ENCODE peak calls at places on chromosomes 11 and 22, in six cellular contexts. B is AG09309, K is mammary epithelial cell, C is endothelial cell, I is thoracic aorta, Q is colonic mucosa. A is an unnamed sample.

GRCh38 chr11:12331239-12331874 is 46.0 kb upstream of the PARVA start:
- DNase-seq in I (peak), Q (peak), B (peak), K (peak), C (peak), A (no peak)

GRCh38 chr11:15493066-15493465 is 378.3 kb downstream of the INSC start:
- DNase-seq in I (no peak), B (no peak), K (peak), Q (no peak), C (no peak), A (no peak)

GRCh38 chr11:74330065-74330858 is 18.8 kb upstream of the P4HA3 start:
- DNase-seq in Q (no peak), C (no peak), K (peak), B (no peak), I (no peak), A (no peak)

GRCh38 chr11:17547051-17547577 is at the start of gene OTOG:
- DNase-seq in B (no peak), Q (no peak), I (no peak), C (no peak), K (no peak), A (no peak)

GRCh38 chr11:121422675-121423074 is 29.4 kb upstream of the SORL1 start:
- DNase-seq in B (no peak), K (no peak), C (no peak), Q (no peak), I (no peak), A (no peak)

GRCh38 chr22:31278643-31279326 is 13.5 kb downstream of the PIK3IP1 start:
- DNase-seq in Q (no peak), B (no peak), C (no peak), K (no peak), I (no peak), A (no peak)

GRCh38 chr11:132734217-132734616 is 798.1 kb downstream of the OPCML start:
- DNase-seq in B (peak), Q (no peak), I (no peak), K (peak), C (no peak), A (no peak)

GRCh38 chr22:42997577-42997976 is 17.4 kb downstream of the PACSIN2 start:
- DNase-seq in C (no peak), I (no peak), Q (no peak), B (no peak), K (no peak), A (no peak)

GRCh38 chr11:123473941-123474668 is 44.0 kb downstream of the GRAMD1B start:
- DNase-seq in B (peak), C (no peak), I (no peak), K (peak), Q (no peak), A (no peak)

GRCh38 chr22:30208631-30209603 is 37.6 kb downstream of the LIF start:
- DNase-seq in I (peak), B (no peak), Q (peak), K (no peak), C (no peak), A (no peak)

GRCh38 chr11:33997473-33998347 is 53.8 kb upstream of the CAPRIN1 start:
- DNase-seq in B (no peak), Q (no peak), I (no peak), C (no peak), K (peak), A (no peak)

GRCh38 chr11:64297722-64298358 is 2.3 kb upstream of the CATSPERZ start:
- DNase-seq in Q (no peak), I (no peak), B (no peak), K (no peak), C (no peak), A (no peak)

GRCh38 chr11:96203567-96204365 is 139.2 kb downstream of the MAML2 start:
- DNase-seq in C (no peak), I (no peak), Q (no peak), B (no peak), K (no peak), A (no peak)

GRCh38 chr11:78542007-78542406 is 32.7 kb downstream of the NARS2 start:
- DNase-seq in C (no peak), I (no peak), B (no peak), K (no peak), Q (no peak), A (no peak)

GRCh38 chr22:48090332-48090672 is 1327.9 kb downstream of the TBC1D22A start:
- DNase-seq in B (no peak), K (no peak), I (no peak), C (no peak), Q (no peak), A (no peak)

GRCh38 chr22:25098445-25099081 is 101.1 kb upstream of the CRYBB3 start:
- DNase-seq in I (no peak), B (no peak), C (no peak), Q (no peak), K (no peak), A (no peak)

GRCh38 chr11:14678350-14678749 is 34.7 kb downstream of the PDE3B start:
- DNase-seq in B (no peak), C (no peak), K (no peak), I (no peak), Q (no peak), A (no peak)

GRCh38 chr11:3164138-3164539 is 971 bp downstream of the OSBPL5 start:
- DNase-seq in Q (no peak), K (no peak), C (no peak), B (no peak), I (no peak), A (no peak)

GRCh38 chr11:14362613-14363012 is 3.6 kb upstream of the RRAS2 start:
- DNase-seq in C (no peak), K (no peak), Q (no peak), I (no peak), B (no peak), A (no peak)

GRCh38 chr11:102396708-102397563 is 49.9 kb downstream of the BIRC2 start:
- DNase-seq in I (no peak), K (no peak), C (no peak), B (no peak), Q (no peak), A (no peak)

GRCh38 chr22:17159504-17159951 is 451 bp upstream of the HDHD5 start:
- DNase-seq in B (no peak), Q (peak), C (no peak), I (peak), K (peak), A (peak)

GRCh38 chr11:12276356-12276755 is 101.0 kb upstream of the PARVA start:
- DNase-seq in K (no peak), B (no peak), I (no peak), C (no peak), Q (no peak), A (no peak)

GRCh38 chr11:33716236-33716635 is 15.6 kb upstream of the C11orf91 start:
- DNase-seq in Q (no peak), K (peak), B (no peak), I (no peak), C (no peak), A (no peak)

GRCh38 chr22:35301370-35301874 is 1.7 kb downstream of the TOM1 start:
- DNase-seq in I (no peak), C (no peak), K (peak), B (peak), Q (no peak), A (no peak)

GRCh38 chr22:50731811-50732624 is 6.0 kb upstream of the ACR start:
- DNase-seq in C (no peak), Q (peak), K (peak), B (no peak), I (no peak), A (peak)

GRCh38 chr22:33347002-33347401 is 288.8 kb upstream of the SYN3 start:
- DNase-seq in I (no peak), B (no peak), Q (no peak), K (no peak), C (no peak), A (no peak)

DNA sequence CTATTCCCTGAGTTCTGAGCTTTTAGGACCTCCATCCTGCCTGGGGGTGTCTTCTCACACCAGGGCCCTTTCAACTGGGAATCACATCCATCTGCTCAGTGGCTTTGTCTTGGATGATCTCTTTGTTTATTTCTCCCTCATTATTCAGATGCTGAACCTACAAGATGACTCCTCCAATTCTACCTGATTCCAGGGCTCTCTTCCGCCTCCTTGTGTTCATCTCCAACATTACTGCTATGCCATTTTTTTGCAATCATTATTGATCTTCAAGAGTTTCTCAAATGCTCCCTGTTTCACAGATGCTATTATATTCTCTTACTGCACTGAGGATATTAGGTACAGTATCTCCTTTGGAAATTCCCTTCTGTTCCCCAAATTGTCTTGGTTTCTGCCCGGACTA is 307.7 kb downstream of the SHANK2 start:
- DNase-seq in Q (no peak), C (no peak), I (no peak), K (no peak), B (no peak), A (no peak)
- TF ChIP-seq CTCF in Q (no peak), C (peak), I (no peak), K (no peak), B (no peak), A (no peak)

GRCh38 chr11:10566257-10566956 is 2.1 kb downstream of the LYVE1 start:
- DNase-seq in C (no peak), K (no peak), Q (no peak), B (no peak), I (no peak), A (no peak)

GRCh38 chr11:10567466-10567865 is 999 bp downstream of the LYVE1 start:
- DNase-seq in B (no peak), K (no peak), Q (no peak), C (no peak), I (no peak), A (no peak)

GRCh38 chr11:10564692-10565318 is 3.7 kb downstream of the LYVE1 start:
- DNase-seq in C (no peak), I (no peak), K (no peak), B (no peak), Q (no peak), A (no peak)

GRCh38 chr11:10565493-10565892 is 3.0 kb downstream of the LYVE1 start:
- DNase-seq in C (no peak), I (no peak), B (no peak), Q (no peak), K (no peak), A (no peak)

DNA sequence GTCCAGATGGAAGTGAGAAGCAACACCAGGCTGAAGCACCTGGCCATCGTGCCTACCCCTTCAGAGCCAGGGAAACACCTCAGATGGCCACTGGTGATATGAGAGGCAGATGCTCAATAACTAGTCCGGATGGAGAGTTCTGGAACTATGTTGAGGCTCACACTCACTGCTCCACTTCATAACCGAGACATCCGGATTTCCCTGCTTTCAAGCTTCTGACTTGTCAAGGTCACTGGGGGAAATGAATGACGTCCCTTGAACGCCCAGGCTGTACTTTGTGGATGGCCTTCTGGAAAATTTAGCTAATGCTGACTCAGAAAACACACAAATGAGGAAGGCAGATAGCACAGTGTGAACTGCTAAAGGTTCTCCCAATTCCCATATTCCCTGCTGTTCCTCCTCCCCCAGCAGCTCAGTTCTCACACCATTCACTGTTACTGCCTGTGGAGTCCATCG is at the start of gene LYVE1:
- DNase-seq in K (no peak), Q (no peak), B (no peak), C (no peak), I (peak), A (no peak)
- TF ChIP-seq CTCF in K (no peak), Q (no peak), B (no peak), C (no peak), I (no peak), A (no peak)

DNA sequence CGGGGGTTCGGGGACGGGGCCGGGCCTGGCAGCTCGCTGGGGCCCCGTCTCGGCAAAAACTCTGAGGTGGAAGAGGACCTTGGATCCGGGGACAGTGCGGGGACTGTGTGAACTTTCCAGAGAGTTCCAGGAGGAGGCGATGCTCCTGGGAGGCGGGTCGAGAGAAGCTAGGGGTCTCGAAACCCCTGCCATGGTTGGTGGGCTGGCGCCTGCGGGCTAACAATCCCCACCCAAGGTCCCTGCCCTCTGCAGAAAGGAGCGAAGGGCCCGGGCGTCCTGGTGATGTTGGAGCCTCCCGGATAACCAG is 4.7 kb upstream of the GRK2 start:
- DNase-seq in Q (no peak), I (no peak), C (no peak), B (no peak), K (no peak), A (no peak)
- TF ChIP-seq CTCF in Q (no peak), I (no peak), C (no peak), B (peak), K (peak), A (peak)

GRCh38 chr11:134014502-134014901 is 54.4 kb upstream of the JAM3 start:
- DNase-seq in B (no peak), I (no peak), C (peak), Q (no peak), K (no peak), A (no peak)
- TF ChIP-seq CTCF in B (peak), I (no peak), C (no peak), Q (no peak), K (peak), A (peak)

DNA sequence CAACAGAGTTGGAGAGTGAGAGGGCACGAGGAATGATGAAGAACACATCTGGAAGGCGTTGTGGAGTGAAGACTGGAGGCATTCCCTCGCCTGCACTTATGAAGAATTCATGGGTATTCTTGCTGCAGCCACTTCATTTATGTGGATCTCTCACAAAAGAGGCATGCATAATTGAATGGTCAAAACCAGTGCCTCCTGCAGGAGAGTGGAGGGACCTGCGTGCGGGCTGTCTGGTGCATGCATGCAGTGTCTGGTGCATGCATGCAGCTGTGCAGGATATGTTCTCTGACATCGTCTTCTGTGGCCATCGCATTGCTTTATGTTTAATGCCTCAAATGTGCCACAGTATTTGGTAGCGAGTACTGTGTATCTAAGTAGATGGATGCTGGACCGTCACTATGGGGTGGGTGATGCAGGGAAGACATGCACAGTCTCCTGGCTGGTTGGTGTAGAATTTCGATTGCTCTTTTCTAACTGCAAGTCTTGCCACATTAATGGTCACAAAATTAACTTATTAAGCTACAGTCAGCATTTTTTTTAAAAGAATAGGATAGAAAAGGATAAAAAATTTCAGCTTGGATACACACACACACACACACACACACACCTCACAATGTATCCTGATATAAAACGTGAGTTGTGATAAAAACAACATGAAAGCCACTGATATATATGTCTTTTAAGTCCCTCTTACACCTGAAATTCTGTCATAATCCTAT is 20.9 kb upstream of the NTM start:
- DNase-seq in B (no peak), I (no peak), K (no peak), C (no peak), Q (no peak), A (no peak)
- TF ChIP-seq CTCF in B (no peak), I (no peak), K (no peak), C (no peak), Q (no peak), A (no peak)

DNA sequence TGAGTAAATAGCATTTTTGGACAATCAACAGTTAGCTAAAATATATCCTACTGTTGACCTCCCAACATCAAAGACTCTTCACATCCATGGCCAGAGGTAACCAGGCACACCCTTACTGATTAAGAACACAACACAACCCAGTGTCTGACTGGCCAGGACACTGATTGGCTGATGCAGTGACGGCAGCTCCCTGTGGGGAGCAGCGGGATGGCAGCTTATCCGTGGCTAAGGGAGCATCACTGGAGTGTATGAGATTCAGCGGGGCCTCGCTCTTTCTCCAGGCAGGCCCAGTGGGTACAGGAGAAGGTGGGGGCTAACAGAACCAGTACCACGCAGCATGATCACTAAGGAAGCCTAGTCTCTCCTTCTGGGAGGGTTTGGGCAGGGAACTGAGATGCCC is 10.3 kb upstream of the IL2RB start:
- DNase-seq in C (no peak), B (no peak), Q (no peak), I (no peak), K (no peak), A (no peak)
- TF ChIP-seq CTCF in C (no peak), B (no peak), Q (no peak), I (no peak), K (peak), A (no peak)

GRCh38 chr11:128323381-128323780 is 264.0 kb downstream of the ETS1 start:
- DNase-seq in I (no peak), B (no peak), Q (no peak), K (no peak), C (no peak), A (no peak)
- TF ChIP-seq CTCF in I (no peak), B (peak), Q (peak), K (peak), C (no peak), A (no peak)

GRCh38 chr11:44113018-44113417 is 17.5 kb downstream of the EXT2 start:
- DNase-seq in B (no peak), I (no peak), C (no peak), K (no peak), Q (no peak), A (no peak)

GRCh38 chr11:44113572-44113971 is 18.1 kb downstream of the EXT2 start:
- DNase-seq in B (no peak), C (no peak), Q (no peak), K (no peak), I (no peak), A (no peak)

GRCh38 chr11:44120169-44120568 is 24.7 kb downstream of the EXT2 start:
- DNase-seq in B (no peak), K (no peak), Q (no peak), I (no peak), C (peak), A (no peak)

GRCh38 chr11:44112083-44112865 is 16.8 kb downstream of the EXT2 start:
- DNase-seq in B (no peak), C (no peak), I (no peak), Q (no peak), K (peak), A (no peak)

GRCh38 chr11:44116433-44116832 is 21.0 kb downstream of the EXT2 start:
- DNase-seq in K (no peak), B (no peak), I (no peak), Q (no peak), C (no peak), A (no peak)
- TF ChIP-seq CTCF in K (no peak), B (no peak), I (no peak), Q (no peak), C (no peak), A (no peak)

GRCh38 chr11:134098566-134099184 is 29.8 kb downstream of the JAM3 start:
- DNase-seq in K (peak), B (no peak), C (no peak), Q (no peak), I (no peak), A (no peak)
- TF ChIP-seq CTCF in K (peak), B (peak), C (no peak), Q (peak), I (no peak), A (peak)

A was measured in D721Med.